ENCODE peak calls at places on chromosomes 11 and 22, in eight cellular contexts. K is neural crest cell; D is cardiac septum; X is Daoy; S is HuH-7.5; N is stimulated activated CD8-positive, alpha-beta memory T cell treated with anti-CD3 and anti-CD28 coated beads, Interleukin-15, amount 100 ng/mL, for 4 hours; M is amygdala; H is M059J. V is an unnamed sample.
A peak's percentile ranks its signal among the peaks of the same experiment; 100 is the strongest.

GRCh38 chr11:116782728-116783127 is 5.1 kb downstream of the ZPR1 start:
- DNase-seq in K (no peak), D (no peak), X (peak; percentile 39), S (no peak), N (no peak), M (no peak), H (peak; percentile 82), V (peak; percentile 70)

GRCh38 chr11:14589421-14589820 is 54.2 kb upstream of the PDE3B start:
- DNase-seq in K (no peak), D (no peak), X (no peak), S (no peak), N (no peak), M (no peak), H (no peak), V (no peak)

GRCh38 chr11:129846508-129847335 is 31.1 kb downstream of the TMEM45B start:
- DNase-seq in K (no peak), D (no peak), X (peak; percentile 91), S (no peak), N (no peak), M (no peak), H (peak; percentile 98), V (peak; percentile 95)

GRCh38 chr11:119645018-119645417 is 84.0 kb downstream of the NECTIN1 start:
- DNase-seq in K (no peak), D (no peak), X (no peak), S (no peak), N (no peak), M (no peak), H (no peak), V (no peak)

GRCh38 chr11:66291303-66291705 is 390 bp upstream of the TMEM151A start:
- DNase-seq in K (no peak), D (no peak), X (no peak), S (peak; percentile 85), N (no peak), M (no peak), H (no peak), V (no peak)

GRCh38 chr22:25403752-25404471 is 160.6 kb upstream of the GRK3 start:
- DNase-seq in K (no peak), D (peak; percentile 71), X (peak; percentile 32), S (peak; percentile 46), N (no peak), M (no peak), H (peak; percentile 43), V (peak; percentile 41)

GRCh38 chr11:2700415-2701211 is 819 bp upstream of the KCNQ1OT1 start:
- DNase-seq in K (peak; percentile 51), D (peak; percentile 85), X (peak; percentile 65), S (peak; percentile 73), N (no peak), M (peak; percentile 26), H (peak; percentile 50), V (peak; percentile 53)

GRCh38 chr22:41504397-41504796 is 35.5 kb downstream of the ACO2 start:
- DNase-seq in K (no peak), D (no peak), X (peak; percentile 24), S (no peak), N (no peak), M (no peak), H (no peak), V (no peak)

GRCh38 chr11:132772712-132773545 is 759.4 kb downstream of the OPCML start:
- DNase-seq in K (no peak), D (no peak), X (no peak), S (no peak), N (no peak), M (no peak), H (no peak), V (no peak)

GRCh38 chr11:23181022-23181807 is 320.9 kb upstream of the CCDC179 start:
- DNase-seq in K (no peak), D (no peak), X (no peak), S (no peak), N (no peak), M (no peak), H (no peak), V (no peak)

GRCh38 chr22:27576815-27577564 is 224.6 kb downstream of the MN1 start:
- DNase-seq in K (no peak), D (no peak), X (no peak), S (no peak), N (no peak), M (no peak), H (no peak), V (no peak)

GRCh38 chr11:3146612-3147256 is 18.4 kb downstream of the OSBPL5 start:
- DNase-seq in K (no peak), D (no peak), X (peak; percentile 78), S (no peak), N (no peak), M (no peak), H (peak; percentile 85), V (peak; percentile 88)

GRCh38 chr22:20943104-20943933 is 23.7 kb upstream of the AIFM3 start:
- DNase-seq in K (no peak), D (peak; percentile 1), X (no peak), S (no peak), N (no peak), M (no peak), H (no peak), V (no peak)

GRCh38 chr11:70265341-70265740 is 5.1 kb upstream of the PPFIA1 start:
- DNase-seq in K (no peak), D (no peak), X (no peak), S (no peak), N (no peak), M (no peak), H (no peak), V (no peak)

GRCh38 chr11:834371-835316 is 1.9 kb downstream of the CD151 start:
- DNase-seq in K (no peak), D (peak; percentile 91), X (peak; percentile 98), S (no peak), N (no peak), M (peak; percentile 52), H (peak; percentile 97), V (peak; percentile 88)

GRCh38 chr11:117851091-117851490 is 25.4 kb downstream of the FXYD6 start:
- DNase-seq in K (no peak), D (peak; percentile 36), X (peak; percentile 31), S (no peak), N (no peak), M (no peak), H (no peak), V (no peak)

GRCh38 chr11:1490651-1491050 is 4.1 kb upstream of the MOB2 start:
- DNase-seq in K (no peak), D (no peak), X (no peak), S (no peak), N (no peak), M (no peak), H (no peak), V (no peak)

GRCh38 chr11:45073575-45074225 is 72.7 kb upstream of the PRDM11 start:
- DNase-seq in K (no peak), D (no peak), X (no peak), S (no peak), N (no peak), M (no peak), H (no peak), V (no peak)

GRCh38 chr11:42770444-42771065 is 541.2 kb upstream of the API5 start:
- DNase-seq in K (peak; percentile 29), D (no peak), X (no peak), S (peak; percentile 6), N (no peak), M (no peak), H (peak; percentile 12), V (peak; percentile 5)

GRCh38 chr11:122697636-122698167 is 42.2 kb downstream of the UBASH3B start:
- DNase-seq in K (no peak), D (no peak), X (no peak), S (no peak), N (no peak), M (no peak), H (peak; percentile 58), V (peak; percentile 77)

GRCh38 chr11:120883404-120884135 is 140.3 kb upstream of the TBCEL start:
- DNase-seq in K (no peak), D (peak; percentile 85), X (peak; percentile 54), S (no peak), N (no peak), M (peak; percentile 7), H (peak; percentile 34), V (peak; percentile 17)

GRCh38 chr11:77471520-77472234 is 2.2 kb downstream of the PAK1 start:
- DNase-seq in K (peak; percentile 32), D (no peak), X (no peak), S (no peak), N (no peak), M (no peak), H (no peak), V (peak; percentile 30)

GRCh38 chr11:24880962-24881361 is 384.1 kb downstream of the LUZP2 start:
- DNase-seq in K (no peak), D (no peak), X (no peak), S (no peak), N (no peak), M (no peak), H (no peak), V (no peak)

GRCh38 chr11:95764267-95764898 is 25.2 kb downstream of the FAM76B start:
- DNase-seq in K (no peak), D (no peak), X (peak; percentile 12), S (no peak), N (no peak), M (no peak), H (peak; percentile 53), V (peak; percentile 66)

GRCh38 chr22:31861226-31861840 is 83.0 kb upstream of the YWHAH start:
- DNase-seq in K (no peak), D (no peak), X (no peak), S (no peak), N (no peak), M (no peak), H (no peak), V (peak; percentile 42)

GRCh38 chr11:65609236-65609635 is 4.8 kb downstream of the MAP3K11 start:
- DNase-seq in K (no peak), D (no peak), X (no peak), S (no peak), N (no peak), M (no peak), H (no peak), V (no peak)

GRCh38 chr11:84420261-84420660 is 1134.1 kb upstream of the CCDC90B start:
- DNase-seq in K (no peak), D (no peak), X (no peak), S (no peak), N (no peak), M (no peak), H (no peak), V (no peak)

GRCh38 chr22:20023214-20023613 is 2.3 kb downstream of the TANGO2 start:
- DNase-seq in K (no peak), D (no peak), X (no peak), S (no peak), N (no peak), M (no peak), H (no peak), V (no peak)

GRCh38 chr22:49406047-49406650 is 421.5 kb downstream of the BRD1 start:
- DNase-seq in K (no peak), D (peak; percentile 66), X (no peak), S (no peak), N (no peak), M (no peak), H (no peak), V (no peak)

GRCh38 chr11:58625826-58626460 is 3.5 kb downstream of the CNTF start:
- DNase-seq in K (no peak), D (no peak), X (no peak), S (no peak), N (no peak), M (no peak), H (peak; percentile 16), V (peak; percentile 66)

GRCh38 chr11:10327254-10327653 is 22.4 kb downstream of the ADM start:
- DNase-seq in K (no peak), D (no peak), X (no peak), S (no peak), N (no peak), M (no peak), H (peak; percentile 48), V (no peak)

GRCh38 chr11:127044535-127044934 is 44.0 kb upstream of the KIRREL3 start:
- DNase-seq in K (no peak), D (no peak), X (no peak), S (no peak), N (no peak), M (no peak), H (no peak), V (no peak)

GRCh38 chr11:33941637-33942160 is 49.8 kb upstream of the LMO2 start:
- DNase-seq in K (no peak), D (no peak), X (peak; percentile 66), S (no peak), N (no peak), M (no peak), H (peak; percentile 47), V (peak; percentile 47)

GRCh38 chr11:12717851-12718291 is 43.6 kb downstream of the TEAD1 start:
- DNase-seq in K (no peak), D (no peak), X (peak; percentile 17), S (no peak), N (no peak), M (no peak), H (peak; percentile 71), V (peak; percentile 51)

V was measured in ELR.